ENCODE peak calls at places on chromosomes 2 and 18, in nine cellular contexts. N is LNCaP clone FGC; H is activated T-cell treated with anti-CD3 and anti-CD28 coated beads, Interleukin-2, amount 50 U/mL, for 72 hours; J is activated CD8-positive, alpha-beta memory T cell treated with anti-CD3 and anti-CD28 coated beads for 48 hours; M is activated T-helper 1 cell treated with anti-CD3 and anti-CD28 coated beads, Interleukin-2, amount 50 U/mL, for 16 hours; C is PC-3; D is activated naive CD8-positive, alpha-beta T cell treated with anti-CD3 and anti-CD28 coated beads, Interleukin-2, amount 10 ng/mL, durations not matched to agents 7 days and 5 days; V is globus pallidus; Q is brain microvascular endothelial cell. I is an unnamed sample.

GRCh38 chr2:173978447-173978846 is 13.3 kb upstream of the SP3 start:
- DNase-seq in C (peak), N (no peak), D (no peak), M (no peak), Q (no peak), V (no peak), J (no peak), H (peak), I (no peak)

GRCh38 chr2:168758970-168759820 is 43.2 kb upstream of the NOSTRIN start:
- DNase-seq in H (peak), M (no peak), Q (peak), V (peak), N (peak), C (peak), J (no peak), D (no peak), I (no peak)

GRCh38 chr18:45656194-45656593 is 40.9 kb downstream of the SLC14A2 start:
- DNase-seq in D (no peak), H (no peak), V (no peak), Q (no peak), J (no peak), C (no peak), M (no peak), N (no peak), I (no peak)

GRCh38 chr2:72883356-72883962 is 3.7 kb upstream of the SPR start:
- DNase-seq in H (no peak), M (no peak), N (no peak), C (peak), J (no peak), D (no peak), Q (peak), V (no peak), I (no peak)

GRCh38 chr18:26004827-26005226 is 85.6 kb downstream of the SS18 start:
- DNase-seq in H (no peak), Q (no peak), C (no peak), J (no peak), M (no peak), D (no peak), N (no peak), V (no peak), I (no peak)

GRCh38 chr2:11633923-11634478 is 36.0 kb downstream of the NTSR2 start:
- DNase-seq in N (no peak), D (no peak), C (no peak), J (no peak), M (no peak), H (no peak), Q (no peak), V (no peak), I (no peak)

GRCh38 chr2:52402128-52402527 is 1365.5 kb upstream of the CHAC2 start:
- DNase-seq in J (no peak), V (no peak), C (no peak), D (no peak), Q (no peak), M (no peak), H (no peak), N (no peak), I (no peak)

GRCh38 chr2:62296034-62296832 is 100.3 kb downstream of the B3GNT2 start:
- DNase-seq in D (no peak), Q (no peak), V (no peak), M (no peak), J (no peak), N (no peak), C (no peak), H (no peak), I (no peak)

GRCh38 chr2:15610430-15610952 is 18.8 kb downstream of the DDX1 start:
- DNase-seq in M (no peak), N (no peak), J (no peak), H (no peak), D (no peak), Q (no peak), V (no peak), C (no peak), I (no peak)

GRCh38 chr18:24885266-24885665 is 424.8 kb downstream of the HRH4 start:
- DNase-seq in N (no peak), D (no peak), C (no peak), Q (no peak), V (no peak), H (no peak), M (no peak), J (no peak), I (no peak)

GRCh38 chr2:8587251-8587791 is 94.5 kb upstream of the ID2 start:
- DNase-seq in V (no peak), C (no peak), J (no peak), H (no peak), D (no peak), Q (no peak), M (no peak), N (no peak), I (no peak)

GRCh38 chr2:102872388-102872787 is 110.6 kb downstream of the TMEM182 start:
- DNase-seq in D (no peak), Q (no peak), V (no peak), C (peak), H (no peak), N (no peak), M (no peak), J (no peak), I (no peak)

GRCh38 chr2:189581354-189582139 is 961 bp upstream of the SLC40A1 start:
- DNase-seq in H (peak), D (peak), Q (no peak), J (no peak), V (no peak), N (no peak), C (peak), M (no peak), I (no peak)